ENCODE peak calls at places on chromosome X, in nine cellular contexts. W, Q, G, L, U, P, D, C and V are unnamed samples.

GRCh38 chrX:73390628-73391567 is 56.0 kb upstream of the CDX4 start:
- DNase-seq in L (no peak), W (peak), U (no peak), G (no peak), D (no peak), P (no peak), C (no peak), Q (no peak), V (no peak)

GRCh38 chrX:130691576-130691975 is 211.4 kb downstream of the ENOX2 start:
- DNase-seq in W (no peak), P (no peak), G (no peak), C (no peak), U (no peak), Q (no peak), L (no peak), D (no peak), V (no peak)

GRCh38 chrX:103099706-103100105 is 6.8 kb upstream of the NXF3 start:
- DNase-seq in W (no peak), C (no peak), G (no peak), L (no peak), Q (no peak), U (no peak), D (no peak), P (no peak), V (no peak)

GRCh38 chrX:154437398-154437752 is 421 bp downstream of the GDI1 start:
- DNase-seq in G (no peak), D (no peak), C (no peak), W (no peak), L (no peak), P (no peak), U (no peak), Q (no peak), V (no peak)

GRCh38 chrX:103343105-103343504 is 13.1 kb downstream of the TCEAL7 start:
- DNase-seq in L (peak), C (peak), U (no peak), Q (peak), G (no peak), P (peak), D (peak), W (no peak), V (no peak)

GRCh38 chrX:115268421-115268820 is 21.1 kb upstream of the LUZP4 start:
- DNase-seq in U (no peak), L (no peak), D (no peak), Q (no peak), W (no peak), P (no peak), C (peak), G (no peak), V (no peak)

GRCh38 chrX:125378205-125378604 is 58.5 kb downstream of the TEX13C start:
- DNase-seq in P (no peak), G (no peak), Q (no peak), W (no peak), U (no peak), D (no peak), C (peak), L (no peak), V (no peak)

GRCh38 chrX:12955882-12956703 is 18.8 kb upstream of the TMSB4X start:
- DNase-seq in G (no peak), U (no peak), D (no peak), W (no peak), C (peak), P (peak), Q (peak), L (peak), V (no peak)

GRCh38 chrX:87338510-87338909 is 179.1 kb upstream of the KLHL4 start:
- DNase-seq in C (peak), L (no peak), G (no peak), Q (no peak), P (no peak), W (no peak), U (no peak), D (no peak), V (no peak)

GRCh38 chrX:132948648-132949260 is 9.7 kb downstream of the HS6ST2 start:
- DNase-seq in W (no peak), P (no peak), U (no peak), C (peak), D (no peak), Q (no peak), L (no peak), G (no peak), V (no peak)

GRCh38 chrX:24423960-24424359 is 41.1 kb upstream of the PDK3 start:
- DNase-seq in P (no peak), Q (no peak), G (no peak), D (no peak), W (no peak), U (no peak), L (no peak), C (no peak), V (no peak)

GRCh38 chrX:56800801-56801200 is 71.8 kb downstream of the NBDY start:
- DNase-seq in W (no peak), P (peak), D (no peak), L (peak), G (no peak), U (no peak), C (no peak), Q (peak), V (peak)

GRCh38 chrX:22081475-22082092 is 49.5 kb downstream of the PHEX start:
- DNase-seq in W (peak), U (no peak), C (peak), G (peak), L (no peak), D (no peak), P (peak), Q (peak), V (peak)

GRCh38 chrX:115487608-115488007 is 73.4 kb upstream of the PLS3 start:
- DNase-seq in L (no peak), Q (no peak), C (no peak), D (no peak), P (no peak), U (no peak), G (no peak), W (no peak), V (no peak)

GRCh38 chrX:104113237-104113965 is 1.1 kb downstream of the ZCCHC18 start:
- DNase-seq in U (peak), D (peak), P (peak), G (peak), Q (peak), W (peak), C (peak), L (peak), V (peak)

GRCh38 chrX:95346854-95347253 is 1337.8 kb upstream of the DIAPH2 start:
- DNase-seq in G (no peak), W (no peak), P (no peak), L (no peak), C (peak), Q (no peak), U (no peak), D (no peak), V (no peak)

GRCh38 chrX:123917069-123917468 is 44.4 kb upstream of the STAG2 start:
- DNase-seq in Q (no peak), L (no peak), D (no peak), P (no peak), C (no peak), U (no peak), G (no peak), W (no peak), V (no peak)